ENCODE peak calls at places on chromosomes 11 and 22, in four cellular contexts. D, M, L and G are unnamed samples.
A peak's percentile ranks its signal among the peaks of the same experiment; 100 is the strongest.

GRCh38 chr22:17264321-17265052 is 45.3 kb upstream of the ADA2 start:
- DNase-seq in D (peak; percentile 41), M (peak; percentile 12), L (peak; percentile 21), G (peak; percentile 58)

GRCh38 chr22:24088796-24089195 is 77.7 kb downstream of the CABIN1 start:
- DNase-seq in D (no peak), M (peak; percentile 51), L (peak; percentile 17), G (peak; percentile 53)

GRCh38 chr11:116733959-116734517 is 38.7 kb downstream of the BUD13 start:
- DNase-seq in D (no peak), M (no peak), L (no peak), G (no peak)

GRCh38 chr22:45919504-45920286 is 57.3 kb downstream of the WNT7B start:
- DNase-seq in D (no peak), M (no peak), L (no peak), G (no peak)

GRCh38 chr22:46124383-46125144 is 25.8 kb upstream of the PPARA start:
- DNase-seq in D (no peak), M (no peak), L (no peak), G (no peak)

GRCh38 chr11:128054323-128054910 is 532.9 kb downstream of the ETS1 start:
- DNase-seq in D (no peak), M (peak; percentile 78), L (no peak), G (no peak)

GRCh38 chr11:103157542-103157941 is 48.3 kb downstream of the DYNC2H1 start:
- DNase-seq in D (no peak), M (no peak), L (no peak), G (no peak)

GRCh38 chr22:41596776-41597634 is 7.4 kb upstream of the PMM1 start:
- DNase-seq in D (peak; percentile 76), M (peak; percentile 47), L (peak; percentile 68), G (peak; percentile 49)

GRCh38 chr11:71083105-71083504 is 169.3 kb downstream of the SHANK2 start:
- DNase-seq in D (no peak), M (no peak), L (no peak), G (no peak)

GRCh38 chr11:44893250-44894216 is 57.1 kb downstream of the TP53I11 start:
- DNase-seq in D (peak; percentile 47), M (no peak), L (no peak), G (peak; percentile 55)

GRCh38 chr11:96579642-96580041 is 189.8 kb downstream of the JRKL start:
- DNase-seq in D (no peak), M (no peak), L (no peak), G (no peak)

GRCh38 chr22:23696326-23696851 is 5.6 kb downstream of the RGL4 start:
- DNase-seq in D (no peak), M (peak; percentile 11), L (peak; percentile 70), G (no peak)

GRCh38 chr11:69160296-69161116 is 4.8 kb downstream of the SMIM38 start:
- DNase-seq in D (no peak), M (no peak), L (no peak), G (no peak)

GRCh38 chr22:44572414-44573207 is 74.6 kb upstream of the RTL6 start:
- DNase-seq in D (peak; percentile 8), M (no peak), L (no peak), G (no peak)

GRCh38 chr22:36546092-36546804 is 17.3 kb upstream of the EIF3D start:
- DNase-seq in D (no peak), M (peak; percentile 42), L (peak; percentile 69), G (peak; percentile 76)

GRCh38 chr11:121887564-121887963 is 228.5 kb downstream of the BLID start:
- DNase-seq in D (no peak), M (no peak), L (no peak), G (no peak)

GRCh38 chr11:119993732-119994131 is 144.2 kb downstream of the TRIM29 start:
- DNase-seq in D (no peak), M (no peak), L (no peak), G (no peak)

GRCh38 chr11:18393581-18394299 is 623 bp upstream of the LDHA start:
- DNase-seq in D (peak; percentile 39), M (no peak), L (no peak), G (no peak)

GRCh38 chr11:117020287-117020686 is 77.9 kb downstream of the SIK3 start:
- DNase-seq in D (no peak), M (no peak), L (no peak), G (no peak)

GRCh38 chr11:76419896-76420295 is 24.9 kb upstream of the EMSY start:
- DNase-seq in D (no peak), M (no peak), L (no peak), G (peak; percentile 35)

GRCh38 chr11:95999604-96000003 is 75.7 kb upstream of the MTMR2 start:
- DNase-seq in D (no peak), M (no peak), L (no peak), G (no peak)

GRCh38 chr11:4626207-4627105 is 10.8 kb upstream of the OR51D1 start:
- DNase-seq in D (peak; percentile 56), M (peak; percentile 48), L (peak; percentile 84), G (peak; percentile 78)

GRCh38 chr11:49851971-49852389 is 100.2 kb upstream of the OR4C13 start:
- DNase-seq in D (no peak), M (no peak), L (no peak), G (no peak)

GRCh38 chr11:47906066-47906465 is 57.9 kb upstream of the NUP160 start:
- DNase-seq in D (no peak), M (no peak), L (no peak), G (no peak)

GRCh38 chr11:31233425-31233824 is 136.1 kb downstream of the DCDC1 start:
- DNase-seq in D (no peak), M (no peak), L (peak; percentile 11), G (peak; percentile 68)

GRCh38 chr22:48855593-48856307 is 971.9 kb downstream of the BRD1 start:
- DNase-seq in D (no peak), M (no peak), L (no peak), G (no peak)

GRCh38 chr11:65873280-65874156 is 918 bp upstream of the EFEMP2 start:
- DNase-seq in D (peak; percentile 99), M (peak; percentile 88), L (peak; percentile 91), G (peak; percentile 95)

GRCh38 chr11:119872911-119873310 is 143.9 kb upstream of the NECTIN1 start:
- DNase-seq in D (no peak), M (no peak), L (no peak), G (no peak)

GRCh38 chr22:26483439-26484359 is at the start of the genes HPS4 and SRRD:
- DNase-seq in D (peak; percentile 92), M (peak; percentile 89), L (peak; percentile 89), G (peak; percentile 93)

GRCh38 chr11:129643031-129643721 is 172.5 kb upstream of the TMEM45B start:
- DNase-seq in D (no peak), M (peak; percentile 43), L (peak; percentile 23), G (peak; percentile 51)

GRCh38 chr11:1205121-1205986 is 17.5 kb upstream of the MUC5B start:
- DNase-seq in D (no peak), M (no peak), L (no peak), G (no peak)

GRCh38 chr22:36763576-36763975 is 12.3 kb downstream of the IFT27 start:
- DNase-seq in D (peak; percentile 2), M (no peak), L (no peak), G (no peak)

GRCh38 chr11:74689666-74690065 is 41.6 kb downstream of the CHRDL2 start:
- DNase-seq in D (no peak), M (no peak), L (no peak), G (no peak)

GRCh38 chr22:41582694-41583093 is 6.9 kb downstream of the PMM1 start:
- DNase-seq in D (no peak), M (no peak), L (no peak), G (no peak)

GRCh38 chr11:43547900-43548381 is 132.6 kb upstream of the HSD17B12 start:
- DNase-seq in D (peak; percentile 88), M (peak; percentile 5), L (no peak), G (peak; percentile 66)

GRCh38 chr11:93547768-93548167 is 4.6 kb upstream of the SMCO4 start:
- DNase-seq in D (no peak), M (no peak), L (no peak), G (no peak)

GRCh38 chr11:118635237-118635591 is 27.8 kb downstream of the PHLDB1 start:
- DNase-seq in D (no peak), M (no peak), L (no peak), G (no peak)

GRCh38 chr11:118633979-118634378 is 26.6 kb downstream of the PHLDB1 start:
- DNase-seq in D (no peak), M (peak; percentile 47), L (no peak), G (no peak)

GRCh38 chr11:118633319-118633690 is 25.9 kb downstream of the PHLDB1 start:
- DNase-seq in D (no peak), M (no peak), L (no peak), G (no peak)

GRCh38 chr11:118635642-118636041 is 28.2 kb downstream of the PHLDB1 start:
- DNase-seq in D (no peak), M (no peak), L (no peak), G (no peak)

GRCh38 chr11:118634435-118635236 is 27.2 kb downstream of the PHLDB1 start:
- DNase-seq in D (peak; percentile 94), M (peak; percentile 46), L (peak; percentile 71), G (peak; percentile 82)
- TF ChIP-seq CTCF in D (peak; percentile 22), M (no peak), L (no peak), G (peak; percentile 20)

DNA sequence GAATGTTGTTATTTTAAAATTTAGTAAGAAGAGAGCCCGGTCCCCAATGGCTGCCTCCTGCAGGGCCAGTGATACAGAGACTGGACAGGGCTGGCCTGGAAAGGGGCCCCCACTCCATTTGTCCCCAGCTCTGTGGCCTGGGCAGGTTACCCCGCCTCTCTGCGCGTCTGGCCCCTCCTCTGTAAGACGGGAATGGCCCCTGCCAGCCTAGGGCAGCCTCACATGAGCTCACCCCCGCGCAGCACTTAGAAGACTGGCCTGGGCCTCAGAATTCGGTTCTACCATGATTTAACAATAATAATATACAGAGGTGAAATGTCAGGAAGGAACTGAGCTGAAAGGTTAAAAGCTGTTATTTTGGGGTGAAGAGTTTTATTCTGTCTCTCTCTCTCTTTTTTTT is 1.3 kb downstream of the APOBEC3G start:
- DNase-seq in D (no peak), M (no peak), L (no peak), G (no peak)
- H3K4me3 ChIP-seq in D (no peak overlapping the region), M (no peak overlapping the region), L (no peak overlapping the region), G (no peak overlapping the region)

DNA sequence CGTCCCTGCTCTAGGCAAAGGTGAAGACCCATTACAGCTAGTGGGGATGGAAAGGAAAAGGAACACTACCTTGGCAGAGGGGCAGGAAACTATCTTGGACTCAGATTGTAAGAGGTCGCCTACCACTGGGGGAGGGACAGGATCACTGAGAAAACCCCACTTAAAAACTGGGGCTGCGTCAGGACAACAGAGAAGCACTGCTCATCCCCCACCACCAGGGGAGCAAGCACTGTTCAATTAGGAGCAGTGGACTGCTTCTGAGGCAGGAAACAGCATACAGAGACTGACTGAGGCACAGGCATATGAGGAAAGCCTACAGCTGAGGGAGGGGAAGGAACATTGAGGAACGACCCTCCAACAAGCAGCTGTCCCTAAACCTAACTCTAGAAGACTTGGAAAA is 20.8 kb upstream of the DLAT start:
- DNase-seq in D (no peak), M (no peak), L (no peak), G (peak; percentile 47)
- TF ChIP-seq CTCF in D (no peak), M (peak; percentile 20), L (peak; percentile 32), G (peak; percentile 65)

DNA sequence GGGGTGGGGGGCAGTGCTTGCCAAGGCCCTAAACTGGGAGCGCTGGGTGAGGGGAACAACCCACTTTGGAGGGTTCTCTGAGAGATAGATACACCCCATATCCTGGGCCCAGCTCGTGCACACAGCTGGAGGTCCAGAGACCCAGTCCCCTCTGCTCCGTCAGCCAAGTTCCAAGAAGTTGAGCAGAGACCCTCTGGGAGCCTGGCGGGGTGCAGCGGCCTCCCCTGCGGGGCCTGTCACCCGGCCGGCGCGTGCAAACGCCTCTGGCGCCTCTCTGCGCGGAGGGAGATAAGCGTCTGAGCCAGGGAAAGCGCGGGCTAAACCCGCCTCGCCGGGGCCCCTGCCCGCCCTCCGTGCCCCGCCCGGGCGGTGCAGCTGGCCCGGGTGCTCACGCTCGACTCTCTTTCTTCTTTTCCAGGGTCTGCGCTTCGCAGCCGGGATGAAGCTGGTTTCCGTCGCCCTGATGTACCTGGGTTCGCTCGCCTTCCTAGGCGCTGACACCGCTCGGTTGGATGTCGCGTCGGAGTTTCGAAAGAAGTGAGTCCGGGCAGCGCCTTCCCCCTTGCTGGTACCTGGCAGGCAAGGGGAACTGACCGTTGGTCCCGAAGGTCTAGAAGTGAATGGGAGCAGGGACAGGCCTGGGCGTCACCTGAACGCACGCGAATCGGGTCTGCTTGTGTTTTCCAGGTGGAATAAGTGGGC is 540 bp downstream of the ADM start:
- DNase-seq in D (peak; percentile 55), M (peak; percentile 25), L (no peak), G (peak; percentile 62)
- H3K4me3 ChIP-seq in D (peak overlapping the region; percentile 70), M (peak overlapping the region; percentile 100), L (peak overlapping the region; percentile 95), G (peak overlapping the region; percentile 73)